ENCODE peak calls at places on chromosomes 5 and 9, in five cellular contexts. P is NCI-H2171; E is HL-60; B is stimulated activated CD4-positive, alpha-beta T cell treated with anti-CD3 and anti-CD28 coated beads, Interleukin-12 subunit alpha, Interleukin-12 subunit beta, amount 100 ng/mL, for 24 hours; F is NCI-H748 treated with DMSO at 0.1 percent for 48 hours. L is an unnamed sample.

GRCh38 chr9:133635506-133635902 is 659 bp upstream of the DBH start:
- DNase-seq in P (no peak), E (no peak), B (no peak), F (no peak), L (no peak)

GRCh38 chr9:6984941-6985578 is 227.3 kb downstream of the KDM4C start:
- DNase-seq in P (no peak), E (no peak), B (no peak), F (no peak), L (no peak)

GRCh38 chr5:42811591-42812392 is at the start of gene SELENOP:
- DNase-seq in P (no peak), E (no peak), B (no peak), F (peak), L (no peak)

GRCh38 chr5:143979044-143979690 is 167.2 kb downstream of the HMHB1 start:
- DNase-seq in P (no peak), E (no peak), B (no peak), F (no peak), L (no peak)

GRCh38 chr9:119818726-119819435 is 449.6 kb upstream of the BRINP1 start:
- DNase-seq in P (no peak), E (no peak), B (no peak), F (no peak), L (no peak)

GRCh38 chr5:148957591-148958202 is 105.2 kb downstream of the SH3TC2 start:
- DNase-seq in P (no peak), E (no peak), B (peak), F (peak), L (no peak)

GRCh38 chr9:78406933-78407332 is 110.0 kb downstream of the PSAT1 start:
- DNase-seq in P (no peak), E (peak), B (no peak), F (no peak), L (no peak)

GRCh38 chr5:139698461-139699146 is 50.5 kb downstream of the CXXC5 start:
- DNase-seq in P (no peak), E (no peak), B (no peak), F (peak), L (no peak)

GRCh38 chr9:136154943-136155342 is 36.3 kb upstream of the TMEM250 start:
- DNase-seq in P (no peak), E (no peak), B (no peak), F (no peak), L (no peak)

GRCh38 chr9:92657296-92658094 is 12.4 kb downstream of the IPPK start:
- DNase-seq in P (no peak), E (no peak), B (no peak), F (no peak), L (no peak)